ENCODE peak calls at places on chromosomes 12 and 14, in seven cellular contexts. T, V, O, Z, E, P and Y are unnamed samples. For H3K4me1, the result is how much of the 10 kb centered on the place peaks cover.

GRCh38 chr14:78358631-78359030 is 188.5 kb downstream of the NRXN3 start:
- DNase-seq in T (no peak), Z (no peak), V (no peak), O (no peak), E (no peak), P (no peak), Y (no peak)

GRCh38 chr14:99383457-99384428 is 96.9 kb downstream of the SETD3 start:
- DNase-seq in O (no peak), Z (no peak), P (no peak), V (no peak), E (no peak), T (no peak), Y (no peak)

GRCh38 chr12:57899010-57899662 is 42.2 kb upstream of the ATP23 start:
- DNase-seq in Z (peak), P (peak), T (no peak), V (peak), E (peak), O (peak), Y (peak)

GRCh38 chr12:58804749-58805148 is 115.6 kb downstream of the LRIG3 start:
- DNase-seq in T (peak), P (peak), V (no peak), Z (no peak), O (no peak), E (no peak), Y (no peak)

GRCh38 chr12:78210894-78211302 is 380.2 kb downstream of the NAV3 start:
- DNase-seq in Z (no peak), T (peak), E (peak), P (peak), V (no peak), O (no peak), Y (no peak)

GRCh38 chr12:43104524-43104923 is 447.5 kb downstream of the ADAMTS20 start:
- DNase-seq in T (no peak), V (no peak), E (no peak), P (peak), O (no peak), Z (no peak), Y (no peak)

GRCh38 chr14:23113346-23114119 is 5.5 kb downstream of the CEBPE start:
- DNase-seq in P (peak), O (no peak), T (no peak), Z (no peak), E (no peak), V (peak), Y (no peak)

GRCh38 chr12:4434721-4435425 is 10.7 kb downstream of the FGF6 start:
- DNase-seq in P (no peak), V (no peak), O (no peak), Z (no peak), T (no peak), E (no peak), Y (no peak)

GRCh38 chr14:91573894-91574837 is 64.1 kb upstream of the PPP4R3A start:
- DNase-seq in O (peak), Z (peak), P (peak), T (peak), E (peak), V (peak), Y (peak)

GRCh38 chr12:42130670-42131402 is 13.8 kb downstream of the GXYLT1 start:
- DNase-seq in P (peak), V (peak), T (no peak), Z (no peak), O (peak), E (peak), Y (no peak)

GRCh38 chr14:38080696-38081095 is 127.0 kb upstream of the SSTR1 start:
- DNase-seq in T (no peak), O (no peak), Z (no peak), E (no peak), P (no peak), V (no peak), Y (no peak)

GRCh38 chr12:105813201-105813600 is 325.6 kb downstream of the NUAK1 start:
- DNase-seq in T (no peak), P (no peak), V (no peak), O (no peak), Z (no peak), E (no peak), Y (no peak)

GRCh38 chr12:47190271-47190750 is 110.6 kb upstream of the AMIGO2 start:
- DNase-seq in Z (no peak), P (peak), T (peak), E (no peak), O (no peak), V (no peak), Y (no peak)

GRCh38 chr14:52327374-52328226 is 13.5 kb downstream of the PTGER2 start:
- DNase-seq in V (no peak), P (peak), O (no peak), E (no peak), T (no peak), Z (no peak), Y (no peak)

GRCh38 chr12:57462307-57463253 is 3.0 kb downstream of the GLI1 start:
- DNase-seq in E (peak), Z (peak), P (peak), V (peak), O (peak), T (peak), Y (peak)

GRCh38 chr12:66636771-66637170 is 42.1 kb downstream of the GRIP1 start:
- DNase-seq in V (no peak), E (peak), Z (no peak), P (no peak), T (no peak), O (peak), Y (peak)

GRCh38 chr12:125131958-125132357 is 66.7 kb downstream of the AACS start:
- DNase-seq in Z (no peak), E (no peak), O (no peak), P (no peak), T (no peak), V (no peak), Y (no peak)

GRCh38 chr12:125185740-125186470 is 120.7 kb downstream of the AACS start:
- DNase-seq in T (peak), P (peak), E (peak), Z (no peak), V (peak), O (peak), Y (peak)

GRCh38 chr12:117882181-117882580 is 86.6 kb downstream of the KSR2 start:
- DNase-seq in E (no peak), T (no peak), V (no peak), Z (no peak), P (no peak), O (no peak), Y (no peak)

GRCh38 chr14:73825551-73826188 is 26.0 kb upstream of the PTGR2 start:
- DNase-seq in P (peak), O (peak), V (peak), Z (peak), E (peak), T (peak), Y (peak)

GRCh38 chr12:7460375-7461259 is 16.7 kb upstream of the CD163L1 start:
- DNase-seq in T (peak), Z (peak), V (no peak), O (peak), E (no peak), P (peak), Y (peak)

GRCh38 chr14:55427439-55427838 is 13.0 kb downstream of the TBPL2 start:
- DNase-seq in T (no peak), E (no peak), Z (no peak), V (no peak), O (no peak), P (peak), Y (no peak)

GRCh38 chr12:105273601-105274000 is 37.6 kb upstream of the APPL2 start:
- DNase-seq in V (no peak), T (no peak), P (no peak), E (no peak), Z (no peak), O (no peak), Y (no peak)

GRCh38 chr14:77122555-77123125 is 19.0 kb downstream of the ZDHHC22 start:
- DNase-seq in T (no peak), O (no peak), V (no peak), P (no peak), E (no peak), Z (no peak), Y (no peak)

GRCh38 chr14:58808828-58809227 is 171.1 kb downstream of the DACT1 start:
- DNase-seq in O (peak), Z (no peak), T (peak), P (peak), V (no peak), E (no peak), Y (no peak)

GRCh38 chr14:90795744-90796143 is 20.5 kb downstream of the TTC7B start:
- DNase-seq in V (no peak), T (peak), P (peak), E (no peak), Z (no peak), O (no peak), Y (no peak)

GRCh38 chr14:55949708-55950107 is 168.5 kb upstream of the PELI2 start:
- DNase-seq in Z (no peak), E (no peak), O (no peak), P (no peak), V (no peak), T (no peak), Y (no peak)

GRCh38 chr12:55930771-55931316 is at the start of gene DGKA:
- DNase-seq in P (peak), V (peak), O (peak), E (peak), T (peak), Z (peak), Y (peak)

GRCh38 chr12:12835378-12836145 is 22.4 kb downstream of the DDX47 start:
- DNase-seq in V (no peak), P (peak), E (peak), T (peak), Z (no peak), O (no peak), Y (no peak)

GRCh38 chr12:117497407-117497806 is 136.0 kb upstream of the NOS1 start:
- DNase-seq in V (no peak), Z (no peak), E (peak), T (no peak), O (no peak), P (no peak), Y (no peak)

GRCh38 chr12:116495260-116495659 is 63.9 kb upstream of the MAP1LC3B2 start:
- DNase-seq in Z (no peak), O (peak), T (peak), E (peak), V (peak), P (peak), Y (no peak)

GRCh38 chr12:131830335-131831020 is 2.3 kb downstream of the MMP17 start:
- DNase-seq in T (peak), O (peak), V (peak), E (peak), Z (no peak), P (peak), Y (peak)

GRCh38 chr12:96445743-96446655 is 43.4 kb upstream of the CFAP54 start:
- DNase-seq in Z (peak), O (peak), P (peak), V (no peak), T (peak), E (no peak), Y (no peak)

GRCh38 chr14:36665887-36666415 is 4.3 kb downstream of the PAX9 start:
- DNase-seq in T (no peak), V (no peak), Z (no peak), P (no peak), E (no peak), O (no peak), Y (no peak)

GRCh38 chr12:123713398-123714301 is 1.5 kb downstream of the ATP6V0A2 start:
- DNase-seq in Z (no peak), V (no peak), P (peak), E (peak), T (no peak), O (peak), Y (no peak)
- H3K27ac ChIP-seq in Z (peak), V (no peak), P (no peak), E (peak), T (no peak), O (no peak), Y (no peak)

GRCh38 chr14:98226411-98226810 is 1045.6 kb downstream of the BCL11B start:
- DNase-seq in P (no peak), O (no peak), E (no peak), Z (no peak), T (no peak), V (no peak), Y (no peak)
- H3K4me1 ChIP-seq in P (under half), O (under half), E (under half), Z (half or more), T (under half), V (under half), Y (under half)

DNA sequence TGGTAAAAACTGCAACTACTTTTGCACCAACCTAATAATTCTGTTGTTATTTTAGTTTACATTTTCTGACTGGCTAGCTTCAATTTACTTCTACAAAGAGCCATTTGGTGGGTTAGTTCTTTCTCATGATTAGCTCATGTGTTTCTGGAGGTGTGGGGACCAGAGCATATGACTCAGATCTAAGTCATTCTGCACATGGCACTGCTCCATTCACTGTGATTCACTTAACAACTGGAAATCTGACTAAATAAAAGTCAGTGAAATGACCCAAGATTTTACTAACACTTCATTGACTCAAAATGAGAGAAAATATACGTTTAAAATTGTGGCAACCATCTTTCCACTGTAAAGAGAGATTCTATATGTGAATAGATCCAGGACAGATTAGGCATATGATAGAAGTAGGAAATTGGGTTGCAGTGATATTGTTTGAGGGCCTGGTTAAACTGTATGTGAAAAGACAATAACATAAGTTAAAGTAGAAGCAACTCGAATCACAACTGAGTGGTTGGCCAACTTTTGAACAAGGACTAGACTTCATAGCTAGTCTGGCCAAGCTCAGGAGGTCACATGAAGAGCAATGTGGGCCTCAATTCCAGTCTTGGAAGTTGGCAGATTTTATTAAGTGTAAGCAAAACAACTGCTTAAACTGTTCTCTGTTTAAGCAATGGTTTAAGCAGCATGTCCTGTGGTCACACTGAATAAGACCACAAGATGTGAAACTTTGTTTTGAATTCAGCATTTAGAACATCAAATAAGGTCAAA is 100.2 kb downstream of the TMTC3 start:
- DNase-seq in O (peak), P (peak), T (peak), E (no peak), Z (no peak), V (no peak), Y (no peak)
- H3K27ac ChIP-seq in O (no peak), P (peak), T (peak), E (peak), Z (no peak), V (peak), Y (no peak)

DNA sequence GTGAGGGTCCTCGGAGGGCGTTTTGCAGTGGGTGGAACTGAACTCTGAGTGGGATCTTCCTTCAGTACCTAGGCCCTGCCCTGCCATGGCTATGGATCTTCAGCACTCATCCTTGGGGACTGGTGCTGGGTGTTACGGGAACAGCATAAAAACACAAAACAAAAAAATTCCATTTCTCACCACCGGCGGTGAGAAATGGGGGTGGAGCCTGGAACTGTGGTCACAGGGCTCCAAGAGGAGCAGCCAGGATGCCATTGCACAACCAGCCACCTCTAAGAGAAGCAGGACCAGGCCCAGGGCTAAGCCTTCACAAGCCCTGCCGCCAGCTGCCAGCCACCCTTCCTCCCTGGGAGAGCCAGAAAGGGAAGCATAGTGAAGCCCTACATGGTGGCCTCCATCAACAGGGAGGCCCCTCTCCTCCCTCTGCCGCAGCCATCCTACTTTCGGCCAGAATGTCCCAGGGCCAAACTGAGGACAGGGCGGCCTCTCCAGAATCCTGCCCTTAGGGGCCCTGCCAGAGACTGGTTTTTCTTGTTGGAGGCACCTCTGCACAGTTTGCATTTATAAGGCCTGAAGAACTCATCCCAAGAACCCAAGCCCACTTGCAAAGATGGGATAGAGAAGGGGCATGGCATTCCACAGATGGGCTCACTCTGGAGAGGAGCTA is 76.5 kb downstream of the VCPKMT start:
- DNase-seq in V (peak), O (peak), T (peak), P (peak), Z (no peak), E (peak), Y (peak)
- H3K4me1 ChIP-seq in V (under half), O (under half), T (under half), P (under half), Z (half or more), E (under half), Y (under half)

GRCh38 chr12:109626378-109627115 is 53.0 kb downstream of the MVK start:
- DNase-seq in O (no peak), E (no peak), P (no peak), T (no peak), V (no peak), Z (no peak), Y (no peak)
- H3K27ac ChIP-seq in O (no peak), E (no peak), P (no peak), T (no peak), V (no peak), Z (no peak), Y (no peak)

GRCh38 chr12:1929985-1930815 is 11.7 kb upstream of the CACNA2D4 start:
- DNase-seq in O (no peak), E (no peak), T (no peak), V (no peak), Z (no peak), P (no peak), Y (no peak)

GRCh38 chr12:1928439-1929121 is 10.1 kb upstream of the CACNA2D4 start:
- DNase-seq in O (no peak), Z (no peak), P (no peak), V (no peak), E (no peak), T (no peak), Y (no peak)

GRCh38 chr12:1930816-1931597 is 12.6 kb upstream of the CACNA2D4 start:
- DNase-seq in P (no peak), T (no peak), O (no peak), V (no peak), Z (no peak), E (no peak), Y (no peak)

GRCh38 chr12:1927751-1928351 is 9.4 kb upstream of the CACNA2D4 start:
- DNase-seq in V (peak), E (no peak), O (no peak), Z (no peak), P (peak), T (no peak), Y (peak)

GRCh38 chr12:1929241-1929984 is 11.0 kb upstream of the CACNA2D4 start:
- DNase-seq in P (no peak), E (no peak), T (no peak), Z (no peak), O (no peak), V (no peak), Y (no peak)
- H3K4me1 ChIP-seq in P (under half), E (under half), T (under half), Z (under half), O (under half), V (under half), Y (half or more)

GRCh38 chr12:31568498-31568897 is 22.4 kb downstream of the DENND5B start:
- DNase-seq in T (no peak), P (no peak), E (no peak), V (no peak), Z (no peak), O (no peak), Y (no peak)
- H3K27ac ChIP-seq in T (no peak), P (no peak), E (no peak), V (no peak), Z (no peak), O (no peak), Y (no peak)